ENCODE peak calls at places on chromosomes 13 and 19, in ten cellular contexts. A is colonic mucosa, H is WTC11, C is mucosa of descending colon, F is H1, E is psoas muscle, V is AG10803, T is DND-41, B is dorsolateral prefrontal cortex, O is neural progenitor cell. K is an unnamed sample.

GRCh38 chr19:45664575-45664974 is 3.4 kb upstream of the GIPR start:
- DNase-seq in A (no peak), H (no peak), C (no peak), F (no peak), E (no peak), V (peak), T (no peak), B (no peak), O (no peak), K (no peak)

GRCh38 chr19:18782559-18783225 is 8.4 kb downstream of the COMP start:
- DNase-seq in A (no peak), H (no peak), C (no peak), F (no peak), E (no peak), V (no peak), T (no peak), B (no peak), O (no peak), K (no peak)

GRCh38 chr19:34953092-34953491 is 10.9 kb downstream of the ZNF792 start:
- DNase-seq in A (no peak), H (no peak), C (no peak), F (no peak), E (no peak), V (no peak), T (no peak), B (no peak), O (no peak), K (no peak)

GRCh38 chr19:51469162-51469561 is 9.2 kb upstream of the CEACAM18 start:
- DNase-seq in A (no peak), H (no peak), C (no peak), F (no peak), E (no peak), V (no peak), T (no peak), B (no peak), O (no peak), K (no peak)

GRCh38 chr13:47250141-47250540 is 353.3 kb upstream of the HTR2A start:
- DNase-seq in A (no peak), H (no peak), C (no peak), F (no peak), E (no peak), V (peak), T (no peak), B (no peak), O (no peak), K (no peak)

GRCh38 chr13:72145383-72145782 is 278.4 kb upstream of the DACH1 start:
- DNase-seq in A (no peak), H (no peak), C (no peak), F (no peak), E (no peak), V (peak), T (no peak), B (no peak), O (no peak), K (no peak)

GRCh38 chr19:7860902-7861618 is 13.1 kb downstream of the PRR36 start:
- DNase-seq in A (no peak), H (no peak), C (no peak), F (no peak), E (peak), V (no peak), T (no peak), B (no peak), O (no peak), K (no peak)

GRCh38 chr13:34462843-34463242 is 479.2 kb upstream of the NBEA start:
- DNase-seq in A (no peak), H (no peak), C (no peak), F (no peak), E (no peak), V (peak), T (no peak), B (no peak), O (no peak), K (no peak)

GRCh38 chr19:42370667-42371066 is 19.4 kb downstream of the CNFN start:
- DNase-seq in A (no peak), H (no peak), C (no peak), F (no peak), E (no peak), V (no peak), T (no peak), B (no peak), O (no peak), K (no peak)

GRCh38 chr19:4504297-4504701 is 14.0 kb downstream of the PLIN4 start:
- DNase-seq in A (no peak), H (no peak), C (no peak), F (no peak), E (peak), V (no peak), T (no peak), B (no peak), O (no peak), K (no peak)

GRCh38 chr13:30918662-30919405 is 12.8 kb downstream of the MEDAG start:
- DNase-seq in A (no peak), H (no peak), C (no peak), F (no peak), E (no peak), V (peak), T (no peak), B (no peak), O (no peak), K (no peak)

GRCh38 chr19:46732172-46732938 is 13.5 kb upstream of the FKRP start:
- DNase-seq in A (no peak), H (no peak), C (no peak), F (no peak), E (peak), V (no peak), T (no peak), B (no peak), O (no peak), K (no peak)

GRCh38 chr19:55679343-55680257 is 4.6 kb downstream of the EPN1 start:
- DNase-seq in A (no peak), H (no peak), C (no peak), F (no peak), E (no peak), V (no peak), T (no peak), B (no peak), O (no peak), K (no peak)

DNA sequence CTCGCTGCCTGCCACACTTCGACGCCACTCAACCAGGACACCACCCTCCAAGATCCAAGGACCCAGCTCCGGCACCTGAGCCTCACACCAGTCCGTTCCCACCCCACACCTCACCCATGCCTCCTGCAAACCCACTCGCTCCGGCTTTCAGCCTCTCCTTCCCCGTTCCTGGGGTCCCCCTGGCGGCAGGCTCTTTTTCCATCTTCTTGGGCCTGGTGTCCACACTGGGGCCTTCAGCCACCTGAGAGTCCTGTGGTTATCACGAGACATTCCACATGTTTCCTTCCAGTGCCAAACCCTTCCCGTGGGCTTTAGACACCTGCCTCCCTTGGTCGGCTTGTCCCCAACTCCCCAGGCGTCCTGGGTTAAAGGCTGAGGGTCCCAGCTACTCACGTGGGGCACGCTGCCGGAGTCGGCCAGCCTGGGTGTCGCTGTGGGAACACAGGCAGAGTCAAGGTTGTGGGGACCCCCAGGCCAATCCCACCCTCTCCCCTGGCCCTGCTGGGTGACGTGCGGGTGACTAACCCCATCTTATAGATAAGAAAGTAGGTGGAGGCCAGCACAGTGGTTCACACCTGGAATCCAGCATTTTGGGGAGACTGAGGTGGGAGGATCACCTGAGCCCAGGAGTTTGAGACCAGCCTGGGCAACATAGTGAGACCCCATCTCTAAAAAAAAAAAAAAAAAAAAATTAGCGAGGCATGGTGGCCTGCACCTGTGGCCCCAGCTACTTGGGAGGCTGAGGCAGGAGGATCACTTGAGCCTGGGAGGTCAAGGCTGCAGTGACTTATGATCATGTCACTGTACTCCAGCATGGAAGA is 2.0 kb downstream of the JSRP1 start:
- DNase-seq in A (no peak), H (peak), C (no peak), F (peak), E (no peak), V (no peak), T (no peak), B (no peak), O (peak), K (peak)
- TF ChIP-seq CTCF in A (no peak), H (peak), C (no peak), F (peak), E (peak), V (peak), T (no peak), B (no peak), O (peak), K (peak)

GRCh38 chr13:108227651-108228272 is 9.6 kb downstream of the ABHD13 start:
- DNase-seq in A (peak), H (no peak), C (no peak), F (no peak), E (no peak), V (peak), T (peak), B (no peak), O (peak), K (peak)
- TF ChIP-seq CTCF in A (peak), H (peak), C (peak), F (peak), E (peak), V (peak), T (peak), B (peak), O (peak), K (peak)

DNA sequence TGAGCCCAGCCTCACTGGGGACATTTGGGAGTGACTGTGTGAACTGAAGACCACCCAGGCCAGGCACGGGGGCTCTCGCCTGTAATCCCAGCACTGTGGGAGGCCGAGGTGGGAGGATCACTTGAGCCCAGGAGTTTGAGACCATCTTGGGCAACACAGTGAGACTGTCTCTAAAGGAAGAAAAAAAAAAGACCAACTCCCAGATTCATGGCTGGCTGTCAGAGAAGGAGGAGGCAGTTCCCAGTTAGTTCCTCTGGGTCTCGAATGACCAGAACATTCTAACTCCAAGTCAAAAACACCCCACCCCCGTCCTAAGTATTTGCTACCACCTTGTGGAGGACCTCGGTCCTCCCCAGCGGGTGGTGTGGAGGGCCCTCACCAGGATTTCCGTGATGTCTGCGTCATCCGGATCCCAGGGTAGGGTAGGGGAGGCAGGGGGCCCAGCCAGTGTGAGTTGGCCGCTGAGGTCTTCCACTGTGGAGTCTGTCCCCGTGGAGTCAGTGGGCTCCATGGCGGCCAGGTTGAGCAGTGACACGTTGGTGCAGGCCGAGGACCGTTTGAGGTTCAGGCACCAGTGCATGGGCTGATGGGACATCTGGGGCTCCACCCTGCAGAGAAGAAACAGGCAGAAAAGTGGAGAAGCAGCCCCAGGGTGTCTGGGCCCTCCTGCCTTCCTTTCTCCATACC is 1.3 kb downstream of the TSKS start:
- DNase-seq in A (no peak), H (no peak), C (no peak), F (no peak), E (no peak), V (peak), T (no peak), B (no peak), O (no peak), K (no peak)
- TF ChIP-seq CTCF in A (no peak), H (no peak), C (no peak), F (no peak), E (no peak), V (peak), T (no peak), B (no peak), O (no peak), K (no peak)

GRCh38 chr13:51249767-51250741 is 27.9 kb downstream of the FAM124A start:
- DNase-seq in A (no peak), H (no peak), C (no peak), F (no peak), E (no peak), V (no peak), T (no peak), B (no peak), O (no peak), K (no peak)
- TF ChIP-seq CTCF in A (peak), H (peak), C (no peak), F (peak), E (peak), V (peak), T (peak), B (no peak), O (peak), K (peak)

GRCh38 chr19:29260477-29261317 is 47.7 kb upstream of the UQCRFS1 start:
- DNase-seq in A (peak), H (peak), C (no peak), F (peak), E (no peak), V (peak), T (peak), B (no peak), O (peak), K (peak)
- TF ChIP-seq CTCF in A (no peak), H (peak), C (no peak), F (peak), E (peak), V (peak), T (peak), B (peak), O (peak), K (peak)

GRCh38 chr19:20367811-20368294 is 197.7 kb downstream of the ZNF737 start:
- DNase-seq in A (no peak), H (peak), C (no peak), F (peak), E (no peak), V (no peak), T (no peak), B (peak), O (peak), K (peak)
- TF ChIP-seq CTCF in A (no peak), H (no peak), C (no peak), F (peak), E (no peak), V (no peak), T (peak), B (no peak), O (peak), K (no peak)

DNA sequence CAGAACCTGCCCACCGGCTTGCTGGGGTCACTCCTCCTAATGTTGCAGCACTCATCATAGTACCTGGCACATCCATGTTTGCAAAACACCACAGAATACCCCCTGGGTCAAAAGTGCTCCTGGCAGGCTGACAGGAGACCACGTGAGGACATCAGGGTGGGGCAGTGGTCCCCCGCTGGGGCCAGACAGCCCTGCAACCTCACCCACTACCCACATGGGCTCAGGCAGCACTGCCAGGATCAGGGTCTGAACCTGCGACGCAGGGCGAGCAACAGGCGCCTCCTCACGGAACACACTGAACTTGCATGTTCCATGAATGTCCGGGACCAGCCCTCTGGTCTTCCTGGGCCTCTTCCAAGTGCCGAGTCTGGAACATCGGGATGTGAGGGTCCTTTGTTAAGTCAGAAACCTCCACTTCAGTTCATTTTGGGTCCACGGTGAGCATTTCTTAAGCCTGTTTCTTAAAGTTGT is 1.4 kb upstream of the SLC7A9 start:
- DNase-seq in A (no peak), H (no peak), C (no peak), F (peak), E (peak), V (no peak), T (no peak), B (no peak), O (no peak), K (no peak)
- TF ChIP-seq CTCF in A (no peak), H (no peak), C (no peak), F (peak), E (no peak), V (no peak), T (no peak), B (no peak), O (no peak), K (no peak)

GRCh38 chr19:14320253-14320652 is 61.0 kb upstream of the ADGRE5 start:
- DNase-seq in A (no peak), H (no peak), C (no peak), F (no peak), E (no peak), V (no peak), T (no peak), B (no peak), O (no peak), K (no peak)

GRCh38 chr19:14317157-14317556 is 64.1 kb upstream of the ADGRE5 start:
- DNase-seq in A (no peak), H (no peak), C (no peak), F (no peak), E (no peak), V (no peak), T (no peak), B (no peak), O (no peak), K (no peak)

GRCh38 chr19:14322889-14323463 is 58.3 kb upstream of the ADGRE5 start:
- DNase-seq in A (no peak), H (no peak), C (no peak), F (no peak), E (no peak), V (no peak), T (no peak), B (no peak), O (no peak), K (no peak)

GRCh38 chr19:14315433-14315832 is 65.8 kb upstream of the ADGRE5 start:
- DNase-seq in A (no peak), H (no peak), C (no peak), F (no peak), E (no peak), V (no peak), T (no peak), B (no peak), O (no peak), K (no peak)

GRCh38 chr19:14318873-14319272 is 62.4 kb upstream of the ADGRE5 start:
- DNase-seq in A (peak), H (peak), C (no peak), F (peak), E (peak), V (no peak), T (no peak), B (no peak), O (peak), K (peak)
- TF ChIP-seq CTCF in A (peak), H (no peak), C (no peak), F (peak), E (no peak), V (peak), T (no peak), B (no peak), O (peak), K (peak)

DNA sequence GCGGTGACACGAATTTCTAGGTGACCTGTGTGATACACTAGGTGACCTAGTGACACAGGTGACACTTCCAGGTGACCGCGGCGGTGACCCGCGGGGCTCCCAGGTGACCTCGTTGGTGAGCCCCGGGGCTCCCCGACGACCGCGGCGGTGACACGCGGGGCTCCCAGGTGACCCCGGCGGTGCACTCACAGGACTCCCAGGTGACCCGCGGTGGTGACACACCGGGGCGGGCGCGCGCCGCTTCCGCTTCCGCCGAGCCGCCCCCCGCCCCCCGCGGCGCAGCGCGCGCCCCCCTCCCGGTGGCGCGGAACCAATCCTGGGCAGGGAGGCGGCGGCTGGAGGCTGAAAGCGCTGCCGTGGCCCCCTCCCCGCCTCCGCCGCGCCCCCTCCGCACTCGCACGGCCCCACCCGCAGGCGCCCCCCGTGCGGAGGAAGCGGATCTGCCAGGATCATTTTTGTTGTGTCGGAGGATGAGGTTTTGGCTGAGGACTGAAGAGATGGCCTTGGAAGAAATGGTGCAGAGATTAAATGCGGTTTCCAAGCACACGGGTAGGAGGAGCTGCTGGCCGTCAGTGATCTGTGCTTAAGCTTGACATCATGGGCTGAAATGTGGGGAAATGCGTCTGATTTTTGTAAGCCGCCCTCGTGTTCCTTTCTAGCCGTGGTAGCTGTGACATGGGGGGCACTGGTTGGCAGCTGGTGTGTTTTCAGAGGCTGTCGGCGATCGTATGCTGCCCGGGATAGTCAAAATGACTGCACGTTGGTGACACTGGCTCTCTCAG is at the start of gene MCF2L:
- DNase-seq in A (peak), H (no peak), C (peak), F (peak), E (peak), V (peak), T (peak), B (peak), O (peak), K (peak)
- TF ChIP-seq CTCF in A (peak), H (no peak), C (no peak), F (peak), E (no peak), V (peak), T (peak), B (peak), O (peak), K (no peak)

K was measured in nephron progenitor cell.